ENCODE peak calls at places on chromosomes 16 and 17, in seven cellular contexts. R is AG09319, L is heart right ventricle, V is EL, S is NCI-H774, Q is GM23248, C is non-pigmented ciliary epithelial cell. B is an unnamed sample.

GRCh38 chr16:12611006-12611477 is 192.6 kb downstream of the CPPED1 start:
- DNase-seq in R (no peak), L (no peak), V (no peak), S (no peak), Q (no peak), C (no peak), B (no peak)

GRCh38 chr17:35079547-35079946 is 16.0 kb upstream of the RFFL start:
- DNase-seq in R (no peak), L (no peak), V (peak), S (no peak), Q (peak), C (no peak), B (peak)

GRCh38 chr17:30130121-30130520 is 13.5 kb downstream of the NSRP1 start:
- DNase-seq in R (no peak), L (no peak), V (no peak), S (no peak), Q (no peak), C (no peak), B (no peak)

GRCh38 chr16:3259097-3259496 is 2.7 kb upstream of the MEFV start:
- DNase-seq in R (peak), L (no peak), V (peak), S (no peak), Q (peak), C (no peak), B (peak)

GRCh38 chr17:63039342-63039741 is 73.3 kb downstream of the TANC2 start:
- DNase-seq in R (no peak), L (no peak), V (no peak), S (peak), Q (no peak), C (no peak), B (no peak)

GRCh38 chr16:87149051-87149450 is 168.1 kb downstream of the C16orf95 start:
- DNase-seq in R (no peak), L (no peak), V (peak), S (no peak), Q (peak), C (no peak), B (peak)

GRCh38 chr16:68356249-68356918 is 45.6 kb downstream of the PRMT7 start:
- DNase-seq in R (no peak), L (no peak), V (no peak), S (no peak), Q (no peak), C (no peak), B (peak)

GRCh38 chr16:66296591-66296990 is 69.9 kb upstream of the CDH5 start:
- DNase-seq in R (no peak), L (no peak), V (no peak), S (no peak), Q (no peak), C (no peak), B (no peak)

GRCh38 chr16:15398618-15399316 is 3.2 kb downstream of the MPV17L start:
- DNase-seq in R (no peak), L (no peak), V (no peak), S (no peak), Q (no peak), C (no peak), B (no peak)

GRCh38 chr17:78862073-78863023 is 21.7 kb upstream of the USP36 start:
- DNase-seq in R (peak), L (peak), V (peak), S (peak), Q (peak), C (peak), B (peak)

GRCh38 chr17:41520821-41521521 is 2.3 kb upstream of the KRT15 start:
- DNase-seq in R (no peak), L (no peak), V (peak), S (peak), Q (no peak), C (no peak), B (no peak)

GRCh38 chr17:44146375-44147346 is 4.9 kb downstream of the HROB start:
- DNase-seq in R (no peak), L (no peak), V (no peak), S (no peak), Q (no peak), C (no peak), B (peak)

GRCh38 chr16:22671301-22672076 is 142.5 kb upstream of the HS3ST2 start:
- DNase-seq in R (no peak), L (no peak), V (no peak), S (no peak), Q (peak), C (no peak), B (peak)

GRCh38 chr17:60442271-60443201 is 20.2 kb downstream of the CHCT1 start:
- DNase-seq in R (no peak), L (no peak), V (peak), S (no peak), Q (peak), C (no peak), B (no peak)

GRCh38 chr17:2138768-2139167 is 83.9 kb downstream of the HIC1 start:
- DNase-seq in R (no peak), L (no peak), V (peak), S (no peak), Q (peak), C (no peak), B (no peak)

GRCh38 chr17:34626141-34626681 is 46.8 kb downstream of the TMEM132E start:
- DNase-seq in R (no peak), L (no peak), V (no peak), S (no peak), Q (peak), C (no peak), B (no peak)

GRCh38 chr17:76262732-76263344 is 2.3 kb upstream of the UBALD2 start:
- DNase-seq in R (no peak), L (no peak), V (no peak), S (peak), Q (no peak), C (no peak), B (no peak)

GRCh38 chr17:35449371-35449931 is 885 bp upstream of the SLFN13 start:
- DNase-seq in R (no peak), L (peak), V (peak), S (no peak), Q (peak), C (no peak), B (no peak)

GRCh38 chr16:72073831-72074230 is 10.8 kb downstream of the HPR start:
- DNase-seq in R (no peak), L (peak), V (no peak), S (no peak), Q (no peak), C (no peak), B (no peak)

GRCh38 chr17:48611213-48611612 is 396 bp upstream of the HOXB7 start:
- DNase-seq in R (no peak), L (no peak), V (no peak), S (no peak), Q (peak), C (no peak), B (peak)

GRCh38 chr17:33519692-33520091 is 226.6 kb upstream of the ASIC2 start:
- DNase-seq in R (no peak), L (no peak), V (no peak), S (no peak), Q (no peak), C (no peak), B (no peak)